ENCODE peak calls at places on chromosomes 7 and 10, in nine cellular contexts. H is RCC 7860, D is T47D, M is fibroblast of pulmonary artery, F is NCI-H460, J is AG04450, R is posterior vena cava, B is mesenteric fat pad, C is M059J. Y is an unnamed sample.

GRCh38 chr10:112335104-112335840 is 38.6 kb upstream of the ACSL5 start:
- DNase-seq in H (no peak), D (no peak), M (peak; percentile 62), F (no peak), J (no peak), R (no peak), B (no peak), C (no peak), Y (no peak)

GRCh38 chr10:33129181-33129928 is 171.3 kb upstream of the ITGB1 start:
- DNase-seq in H (peak; percentile 96), D (no peak), M (peak; percentile 69), F (no peak), J (peak; percentile 78), R (peak; percentile 91), B (no peak), C (peak; percentile 92), Y (no peak)

GRCh38 chr7:40986351-40986873 is 716.5 kb downstream of the INHBA start:
- DNase-seq in H (peak; percentile 91), D (no peak), M (peak; percentile 94), F (peak; percentile 93), J (peak; percentile 88), R (no peak), B (no peak), C (peak; percentile 81), Y (no peak)

GRCh38 chr7:27247000-27247399 is 4.4 kb downstream of the EVX1 start:
- DNase-seq in H (no peak), D (no peak), M (no peak), F (no peak), J (no peak), R (no peak), B (no peak), C (no peak), Y (no peak)

GRCh38 chr10:100881552-100882250 is 31.1 kb upstream of the SLF2 start:
- DNase-seq in H (no peak), D (no peak), M (no peak), F (no peak), J (no peak), R (no peak), B (peak; percentile 72), C (no peak), Y (no peak)

GRCh38 chr7:158710651-158711102 is 6.1 kb upstream of the NCAPG2 start:
- DNase-seq in H (peak; percentile 51), D (no peak), M (peak; percentile 89), F (no peak), J (no peak), R (no peak), B (no peak), C (peak; percentile 28), Y (no peak)

GRCh38 chr10:8043569-8044306 is 10.8 kb upstream of the GATA3 start:
- DNase-seq in H (no peak), D (no peak), M (no peak), F (no peak), J (no peak), R (peak; percentile 69), B (peak; percentile 85), C (no peak), Y (no peak)

GRCh38 chr10:115092258-115092554 is 959 bp upstream of the ATRNL1 start:
- DNase-seq in H (no peak), D (no peak), M (peak; percentile 10), F (no peak), J (no peak), R (no peak), B (no peak), C (peak; percentile 25), Y (no peak)

GRCh38 chr7:34190299-34190698 is 285.0 kb downstream of the BMPER start:
- DNase-seq in H (no peak), D (no peak), M (no peak), F (no peak), J (no peak), R (no peak), B (no peak), C (no peak), Y (no peak)

GRCh38 chr10:109863775-109864174 is 59.5 kb downstream of the XPNPEP1 start:
- DNase-seq in H (no peak), D (no peak), M (no peak), F (no peak), J (no peak), R (no peak), B (no peak), C (no peak), Y (no peak)

GRCh38 chr7:12890586-12890985 is 203.2 kb downstream of the ARL4A start:
- DNase-seq in H (no peak), D (no peak), M (no peak), F (no peak), J (no peak), R (no peak), B (no peak), C (no peak), Y (no peak)

GRCh38 chr7:78333530-78333929 is 535.0 kb downstream of the PHTF2 start:
- DNase-seq in H (no peak), D (no peak), M (no peak), F (no peak), J (no peak), R (no peak), B (no peak), C (no peak), Y (no peak)

GRCh38 chr10:14858338-14858925 is 20.2 kb upstream of the SUV39H2 start:
- DNase-seq in H (no peak), D (no peak), M (no peak), F (no peak), J (no peak), R (no peak), B (no peak), C (no peak), Y (no peak)

GRCh38 chr10:103265712-103266329 is 11.1 kb upstream of the INA start:
- DNase-seq in H (no peak), D (peak; percentile 84), M (peak; percentile 87), F (peak; percentile 67), J (no peak), R (peak; percentile 85), B (no peak), C (peak; percentile 70), Y (peak; percentile 39)

GRCh38 chr10:1094112-1095057 is 38.2 kb downstream of the WDR37 start:
- DNase-seq in H (no peak), D (no peak), M (no peak), F (no peak), J (no peak), R (no peak), B (no peak), C (no peak), Y (no peak)

GRCh38 chr7:82705831-82706230 is 262.3 kb upstream of the CACNA2D1 start:
- DNase-seq in H (no peak), D (no peak), M (no peak), F (no peak), J (no peak), R (no peak), B (no peak), C (no peak), Y (no peak)

GRCh38 chr10:3268025-3268424 is 95.4 kb upstream of the PITRM1 start:
- DNase-seq in H (no peak), D (no peak), M (no peak), F (no peak), J (no peak), R (no peak), B (no peak), C (no peak), Y (no peak)

GRCh38 chr10:1187855-1188555 is 131.8 kb downstream of the WDR37 start:
- DNase-seq in H (no peak), D (no peak), M (no peak), F (no peak), J (no peak), R (no peak), B (peak; percentile 51), C (no peak), Y (no peak)

GRCh38 chr10:35722226-35722625 is 80.1 kb upstream of the FZD8 start:
- DNase-seq in H (no peak), D (no peak), M (peak; percentile 27), F (no peak), J (no peak), R (no peak), B (no peak), C (no peak), Y (no peak)

GRCh38 chr10:62895058-62895457 is 78.9 kb upstream of the EGR2 start:
- DNase-seq in H (no peak), D (no peak), M (peak; percentile 95), F (no peak), J (no peak), R (no peak), B (no peak), C (no peak), Y (no peak)

GRCh38 chr10:81108516-81109199 is 571.0 kb downstream of the SH2D4B start:
- DNase-seq in H (peak; percentile 14), D (peak; percentile 33), M (no peak), F (no peak), J (no peak), R (no peak), B (no peak), C (peak; percentile 54), Y (no peak)

GRCh38 chr10:60389413-60390009 is at the start of gene ANK3:
- DNase-seq in H (no peak), D (no peak), M (no peak), F (no peak), J (no peak), R (no peak), B (no peak), C (no peak), Y (no peak)